ENCODE peak calls at places on chromosomes 1 and 21, in ten cellular contexts. E is endothelial cell of umbilical vein, X is spleen, C is stomach, K is sigmoid colon, Y is GM23338, N is suprapubic skin, L is transverse colon, S is HCT116, B is H1. D is an unnamed sample.

GRCh38 chr1:244615301-244615700 is 37.6 kb upstream of the DESI2 start:
- DNase-seq in E (no peak), X (no peak), C (no peak), K (no peak), Y (no peak), N (no peak), L (no peak), S (no peak), B (no peak), D (no peak)

GRCh38 chr1:2830761-2831425 is 29.4 kb upstream of the TTC34 start:
- DNase-seq in E (no peak), X (no peak), C (no peak), K (no peak), Y (no peak), N (no peak), L (no peak), S (no peak), B (no peak), D (no peak)

GRCh38 chr1:25727026-25727818 is 72.8 kb upstream of the SELENON start:
- DNase-seq in E (no peak), X (peak; percentile 49), C (no peak), K (peak; percentile 36), Y (no peak), N (no peak), L (no peak), S (no peak), B (no peak), D (no peak)

GRCh38 chr1:201119826-201120225 is 7.2 kb downstream of the ASCL5 start:
- DNase-seq in E (no peak), X (no peak), C (no peak), K (no peak), Y (no peak), N (no peak), L (no peak), S (no peak), B (no peak), D (no peak)

GRCh38 chr1:108831225-108831624 is 25.7 kb downstream of the AKNAD1 start:
- DNase-seq in E (peak; percentile 85), X (no peak), C (no peak), K (no peak), Y (no peak), N (no peak), L (no peak), S (no peak), B (no peak), D (no peak)

GRCh38 chr1:231924183-231924582 is 297.6 kb downstream of the DISC1 start:
- DNase-seq in E (no peak), X (no peak), C (no peak), K (no peak), Y (no peak), N (no peak), L (no peak), S (no peak), B (no peak), D (no peak)

GRCh38 chr1:113981962-113982931 is 3.0 kb downstream of the OLFML3 start:
- DNase-seq in E (no peak), X (no peak), C (peak; percentile 50), K (peak; percentile 93), Y (no peak), N (no peak), L (peak; percentile 53), S (no peak), B (no peak), D (peak; percentile 92)

GRCh38 chr1:233972951-233973635 is 68.6 kb downstream of the SLC35F3 start:
- DNase-seq in E (no peak), X (no peak), C (no peak), K (no peak), Y (no peak), N (no peak), L (no peak), S (peak; percentile 52), B (no peak), D (no peak)

GRCh38 chr1:177092001-177092400 is 72.5 kb downstream of the ASTN1 start:
- DNase-seq in E (no peak), X (no peak), C (no peak), K (no peak), Y (no peak), N (no peak), L (no peak), S (no peak), B (no peak), D (no peak)

GRCh38 chr21:42271065-42271464 is 44.1 kb downstream of the TFF3 start:
- DNase-seq in E (no peak), X (no peak), C (no peak), K (no peak), Y (no peak), N (no peak), L (no peak), S (no peak), B (no peak), D (no peak)

GRCh38 chr21:45085700-45086099 is 11.3 kb downstream of the ADARB1 start:
- DNase-seq in E (no peak), X (no peak), C (no peak), K (no peak), Y (no peak), N (no peak), L (no peak), S (no peak), B (no peak), D (no peak)

GRCh38 chr1:210360852-210361477 is 32.3 kb downstream of the HHAT start:
- DNase-seq in E (peak; percentile 49), X (no peak), C (no peak), K (no peak), Y (peak; percentile 60), N (no peak), L (no peak), S (peak; percentile 16), B (no peak), D (no peak)

GRCh38 chr1:85274969-85275453 is 1.4 kb downstream of the BCL10 start:
- DNase-seq in E (peak; percentile 94), X (no peak), C (no peak), K (no peak), Y (no peak), N (no peak), L (no peak), S (no peak), B (no peak), D (no peak)

GRCh38 chr21:46216132-46216747 is 12.3 kb downstream of the LSS start:
- DNase-seq in E (no peak), X (peak; percentile 62), C (no peak), K (peak; percentile 56), Y (no peak), N (peak; percentile 61), L (no peak), S (no peak), B (no peak), D (no peak)

GRCh38 chr1:22808186-22808845 is 97.7 kb downstream of the EPHB2 start:
- DNase-seq in E (no peak), X (no peak), C (no peak), K (no peak), Y (no peak), N (no peak), L (no peak), S (no peak), B (no peak), D (no peak)

GRCh38 chr1:233211595-233211994 is 83.9 kb downstream of the PCNX2 start:
- DNase-seq in E (no peak), X (no peak), C (no peak), K (no peak), Y (no peak), N (no peak), L (no peak), S (no peak), B (no peak), D (no peak)

GRCh38 chr1:172393354-172393753 is 27.1 kb upstream of the C1orf105 start:
- DNase-seq in E (no peak), X (no peak), C (no peak), K (no peak), Y (no peak), N (no peak), L (no peak), S (no peak), B (no peak), D (no peak)

GRCh38 chr1:63073530-63074306 is 248.6 kb upstream of the FOXD3 start:
- DNase-seq in E (no peak), X (no peak), C (no peak), K (no peak), Y (peak; percentile 73), N (no peak), L (no peak), S (no peak), B (no peak), D (no peak)
- TF ChIP-seq CTCF in E (no peak), X (no peak), C (no peak), K (no peak), Y (peak; percentile 54), N (no peak), L (no peak), S (no peak), B (peak; percentile 31), D (no peak)

DNA sequence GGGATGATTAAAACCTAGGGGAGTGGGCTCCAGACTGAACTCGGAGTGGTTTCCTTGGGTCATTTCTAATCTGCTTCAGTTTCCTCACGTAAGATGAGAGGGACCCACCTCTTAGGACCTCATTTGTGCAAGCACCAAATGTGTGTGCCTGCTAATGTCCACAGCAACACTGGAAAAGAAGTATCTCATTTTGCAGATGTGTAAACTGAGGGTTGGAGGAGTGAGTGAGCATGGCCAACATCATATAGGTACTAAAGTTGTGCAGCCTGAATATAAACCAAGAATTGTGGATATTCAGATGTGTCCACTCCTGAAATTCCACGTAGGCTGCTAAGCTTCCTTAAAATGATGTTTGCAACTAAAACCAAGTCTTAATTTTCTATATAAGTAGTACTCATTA is 51.7 kb downstream of the GADD45A start:
- DNase-seq in E (no peak), X (no peak), C (no peak), K (no peak), Y (no peak), N (no peak), L (no peak), S (no peak), B (no peak), D (no peak)
- H3K4me3 ChIP-seq in E (no peak overlapping the region), X (no peak overlapping the region), C (no peak overlapping the region), K (no peak overlapping the region), Y (no peak overlapping the region), N (no peak overlapping the region), L (no peak overlapping the region), S (peak overlapping the region; percentile 49), B (no peak overlapping the region), D (no peak overlapping the region)

DNA sequence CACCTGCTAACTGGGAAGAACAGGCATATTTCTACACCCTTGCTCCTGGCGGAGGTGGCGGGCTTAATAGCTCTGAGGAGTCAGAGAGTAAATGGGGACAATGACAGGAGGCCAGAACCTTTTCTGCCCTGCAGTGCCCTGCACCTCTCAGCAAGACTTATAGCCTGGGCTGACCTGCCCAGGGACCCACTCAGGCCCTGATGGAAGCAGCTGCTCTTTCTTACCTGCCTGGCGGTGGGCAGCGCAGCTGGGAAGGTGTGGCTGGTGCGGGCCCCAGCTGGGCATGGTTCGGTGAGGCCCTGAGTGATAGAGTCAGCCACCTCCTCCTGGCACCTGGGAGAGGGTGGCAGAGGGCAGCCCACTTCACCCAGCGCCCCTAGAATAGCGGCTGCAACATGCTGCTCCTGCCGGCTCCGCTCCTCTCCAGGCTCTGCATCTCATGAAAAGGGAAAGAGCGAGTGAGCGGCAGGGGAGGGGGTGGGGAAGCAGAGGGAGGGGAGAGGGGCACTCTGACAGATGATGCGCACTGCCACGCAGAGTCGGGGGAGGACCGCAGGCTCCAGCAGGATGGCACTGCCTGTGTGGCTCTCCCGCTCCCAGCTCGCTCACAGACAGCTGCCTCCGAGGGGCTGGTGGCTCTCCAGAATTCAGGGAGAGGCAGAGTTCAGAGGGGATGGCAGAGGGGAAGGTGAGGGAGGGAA is at the start of gene RGS8:
- DNase-seq in E (no peak), X (no peak), C (no peak), K (no peak), Y (peak; percentile 57), N (no peak), L (no peak), S (no peak), B (no peak), D (no peak)
- TF ChIP-seq POLR2AphosphoS5 in E (no peak), X (no peak), C (no peak), K (no peak), Y (no peak), N (no peak), L (no peak), S (no peak), B (no peak), D (no peak)

GRCh38 chr1:91791691-91792392 is 94.1 kb downstream of the TGFBR3 start:
- DNase-seq in E (no peak), X (no peak), C (no peak), K (no peak), Y (no peak), N (no peak), L (no peak), S (no peak), B (no peak), D (peak; percentile 85)
- TF ChIP-seq CTCF in E (no peak), X (no peak), C (no peak), K (no peak), Y (no peak), N (no peak), L (no peak), S (no peak), B (no peak), D (no peak)